ENCODE peak calls at places on chromosomes 5 and 9, in six cellular contexts. One of them, this sample, is unnamed.

GRCh38 chr9:122133263-122133983 is 26.2 kb downstream of the NDUFA8 start:
- DNase-seq in body of pancreas: no peak
- DNase-seq in glutamatergic neuron: no peak
- DNase-seq in IMR-90: no peak
- DNase-seq in Caco-2: no peak
- DNase-seq in tibial artery: no peak
- DNase-seq in this sample: no peak

GRCh38 chr5:10690460-10690859 is 70.6 kb downstream of the DAP start:
- DNase-seq in IMR-90: peak
- DNase-seq in body of pancreas: no peak
- DNase-seq in Caco-2: no peak
- DNase-seq in tibial artery: no peak
- DNase-seq in glutamatergic neuron: no peak
- DNase-seq in this sample: no peak

GRCh38 chr9:134014946-134015345 is 10.3 kb upstream of the BRD3OS start:
- DNase-seq in Caco-2: no peak
- DNase-seq in glutamatergic neuron: no peak
- DNase-seq in tibial artery: no peak
- DNase-seq in IMR-90: no peak
- DNase-seq in body of pancreas: no peak
- DNase-seq in this sample: no peak

GRCh38 chr5:147403659-147404640 is 105.9 kb downstream of the DPYSL3 start:
- DNase-seq in tibial artery: peak
- DNase-seq in body of pancreas: no peak
- DNase-seq in glutamatergic neuron: no peak
- DNase-seq in Caco-2: no peak
- DNase-seq in IMR-90: peak
- DNase-seq in this sample: no peak

GRCh38 chr5:83844320-83845068 is 123.8 kb upstream of the HAPLN1 start:
- DNase-seq in tibial artery: no peak
- DNase-seq in IMR-90: peak
- DNase-seq in glutamatergic neuron: no peak
- DNase-seq in Caco-2: no peak
- DNase-seq in body of pancreas: no peak
- DNase-seq in this sample: no peak

GRCh38 chr5:1943481-1943880 is 60.8 kb upstream of the IRX4 start:
- DNase-seq in tibial artery: no peak
- DNase-seq in body of pancreas: no peak
- DNase-seq in IMR-90: no peak
- DNase-seq in Caco-2: no peak
- DNase-seq in glutamatergic neuron: no peak
- DNase-seq in this sample: no peak

GRCh38 chr5:131281133-131281867 is 17.4 kb downstream of the CDC42SE2 start:
- DNase-seq in tibial artery: no peak
- DNase-seq in body of pancreas: no peak
- DNase-seq in IMR-90: peak
- DNase-seq in Caco-2: no peak
- DNase-seq in glutamatergic neuron: no peak
- DNase-seq in this sample: no peak

GRCh38 chr5:458547-459353 is 15.8 kb downstream of the EXOC3 start:
- DNase-seq in glutamatergic neuron: peak
- DNase-seq in body of pancreas: peak
- DNase-seq in Caco-2: peak
- DNase-seq in IMR-90: peak
- DNase-seq in tibial artery: peak
- DNase-seq in this sample: no peak

GRCh38 chr5:142859037-142859436 is 88.9 kb downstream of the ARHGAP26 start:
- DNase-seq in IMR-90: no peak
- DNase-seq in tibial artery: no peak
- DNase-seq in body of pancreas: no peak
- DNase-seq in Caco-2: no peak
- DNase-seq in glutamatergic neuron: no peak
- DNase-seq in this sample: no peak

GRCh38 chr5:172795401-172795977 is 24.5 kb upstream of the DUSP1 start:
- DNase-seq in IMR-90: peak
- DNase-seq in tibial artery: peak
- DNase-seq in Caco-2: no peak
- DNase-seq in body of pancreas: peak
- DNase-seq in glutamatergic neuron: no peak
- DNase-seq in this sample: no peak

GRCh38 chr9:87535817-87536539 is 38.3 kb downstream of the DAPK1 start:
- DNase-seq in tibial artery: no peak
- DNase-seq in glutamatergic neuron: no peak
- DNase-seq in IMR-90: no peak
- DNase-seq in Caco-2: no peak
- DNase-seq in body of pancreas: no peak
- DNase-seq in this sample: no peak

GRCh38 chr5:96934291-96934694 is 1.6 kb upstream of the LNPEP start:
- DNase-seq in glutamatergic neuron: no peak
- DNase-seq in tibial artery: no peak
- DNase-seq in body of pancreas: peak
- DNase-seq in Caco-2: no peak
- DNase-seq in IMR-90: peak
- DNase-seq in this sample: no peak

GRCh38 chr5:102670224-102670836 is 84.8 kb upstream of the PAM start:
- DNase-seq in Caco-2: peak
- DNase-seq in tibial artery: no peak
- DNase-seq in glutamatergic neuron: peak
- DNase-seq in IMR-90: no peak
- DNase-seq in body of pancreas: peak
- DNase-seq in this sample: no peak

DNA sequence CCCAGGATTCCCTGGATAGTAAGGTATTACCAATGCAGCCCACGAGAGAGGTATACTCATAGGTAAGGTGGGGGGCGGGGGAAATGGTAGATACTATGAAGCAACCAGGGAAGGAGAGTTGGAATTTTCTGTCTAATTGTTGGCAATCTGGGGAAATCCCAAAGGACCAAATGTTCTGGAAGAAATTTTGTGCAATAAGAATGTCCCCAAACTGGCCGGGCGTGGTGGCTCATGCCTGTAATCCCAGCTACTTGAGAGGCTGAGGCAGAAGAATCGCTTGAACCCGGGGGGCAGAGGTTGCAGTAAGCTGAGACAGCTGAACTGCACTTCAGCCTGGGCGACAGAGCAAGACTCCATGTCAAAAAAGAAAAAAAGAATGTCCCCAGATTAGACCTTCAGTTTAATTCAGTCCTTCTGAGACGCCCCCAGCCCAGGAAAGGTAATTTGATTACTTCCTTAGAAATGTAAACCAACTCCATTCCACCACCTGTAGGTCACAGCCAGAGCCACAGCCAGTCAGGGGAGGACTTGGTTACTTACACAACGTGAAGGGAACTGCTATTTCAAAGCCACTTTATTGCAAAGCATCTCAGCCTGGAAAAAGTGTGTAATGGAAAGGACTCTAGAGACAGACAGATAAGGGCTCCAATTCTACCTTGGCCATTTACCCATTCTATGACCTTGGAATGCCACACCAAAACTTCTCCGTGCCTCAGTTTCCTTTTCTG is 50.0 kb upstream of the KLF4 start:
- DNase-seq in IMR-90: no peak
- DNase-seq in Caco-2: peak
- DNase-seq in body of pancreas: no peak
- DNase-seq in glutamatergic neuron: no peak
- DNase-seq in tibial artery: peak
- DNase-seq in this sample: no peak
- TF ChIP-seq CTCF in IMR-90: no peak
- TF ChIP-seq CTCF in Caco-2: no peak
- TF ChIP-seq CTCF in body of pancreas: no peak
- TF ChIP-seq CTCF in glutamatergic neuron: no peak
- TF ChIP-seq CTCF in tibial artery: no peak
- TF ChIP-seq CTCF in this sample: no peak

GRCh38 chr5:98969400-98969799 is 40.6 kb upstream of the CHD1 start:
- DNase-seq in glutamatergic neuron: no peak
- DNase-seq in Caco-2: no peak
- DNase-seq in IMR-90: no peak
- DNase-seq in tibial artery: no peak
- DNase-seq in body of pancreas: no peak
- DNase-seq in this sample: no peak
- TF ChIP-seq CTCF in glutamatergic neuron: no peak
- TF ChIP-seq CTCF in Caco-2: no peak
- TF ChIP-seq CTCF in IMR-90: no peak
- TF ChIP-seq CTCF in tibial artery: no peak
- TF ChIP-seq CTCF in body of pancreas: no peak
- TF ChIP-seq CTCF in this sample: no peak

DNA sequence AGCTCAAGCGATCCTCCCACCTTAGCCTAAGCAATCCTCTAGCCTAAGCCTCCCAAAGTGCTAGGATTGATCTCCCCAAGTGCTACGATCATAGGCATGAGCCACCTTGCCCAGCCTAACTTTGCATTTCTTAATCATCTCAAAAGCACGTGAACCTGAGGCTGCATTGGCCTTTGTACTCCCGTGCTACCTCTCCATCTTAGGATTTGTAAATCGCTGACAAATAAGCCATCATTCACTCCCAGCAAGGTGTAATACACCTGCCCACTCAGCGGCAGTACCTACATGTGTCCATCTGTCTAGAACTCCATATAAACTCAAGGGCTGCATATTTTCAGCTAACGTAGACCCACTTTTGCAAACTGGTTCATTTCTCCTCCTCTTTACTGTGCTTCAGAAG is 2.8 kb downstream of the ANKH start:
- DNase-seq in Caco-2: no peak
- DNase-seq in body of pancreas: no peak
- DNase-seq in IMR-90: no peak
- DNase-seq in glutamatergic neuron: no peak
- DNase-seq in tibial artery: no peak
- DNase-seq in this sample: no peak
- TF ChIP-seq CTCF in Caco-2: no peak
- TF ChIP-seq CTCF in body of pancreas: no peak
- TF ChIP-seq CTCF in IMR-90: no peak
- TF ChIP-seq CTCF in glutamatergic neuron: no peak
- TF ChIP-seq CTCF in tibial artery: no peak
- TF ChIP-seq CTCF in this sample: no peak

DNA sequence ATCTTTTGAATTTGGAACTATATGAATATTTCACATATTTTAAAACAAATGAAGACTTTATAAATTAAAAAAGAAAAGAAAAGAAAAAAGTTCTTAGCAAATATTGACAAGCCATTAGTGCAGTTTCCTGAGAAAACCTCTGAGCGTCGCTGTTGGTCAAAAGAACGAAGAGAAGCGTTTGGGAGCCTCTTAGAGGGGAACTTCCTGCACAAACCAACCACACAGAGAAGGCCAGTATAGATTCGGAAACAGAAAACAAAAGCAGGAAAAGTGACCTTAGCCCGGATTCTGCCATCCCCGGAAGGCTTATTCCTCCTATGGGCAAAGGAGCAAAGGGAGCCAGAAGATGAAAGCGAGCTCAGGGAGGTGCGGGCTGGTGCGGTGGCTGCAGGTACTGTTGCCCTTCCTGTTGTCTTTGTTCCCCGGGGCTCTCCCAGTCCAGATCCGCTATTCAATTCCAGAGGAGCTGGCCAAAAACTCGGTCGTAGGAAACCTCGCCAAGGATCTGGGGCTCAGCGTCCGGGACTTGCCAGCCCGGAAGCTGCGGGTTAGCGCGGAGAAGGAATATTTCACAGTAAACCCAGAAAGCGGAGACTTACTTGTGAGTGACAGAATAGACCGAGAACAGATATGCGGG is at the start of gene PCDHGB2:
- DNase-seq in glutamatergic neuron: no peak
- DNase-seq in body of pancreas: no peak
- DNase-seq in IMR-90: peak
- DNase-seq in Caco-2: no peak
- DNase-seq in tibial artery: no peak
- DNase-seq in this sample: no peak
- TF ChIP-seq CTCF in glutamatergic neuron: no peak
- TF ChIP-seq CTCF in body of pancreas: peak
- TF ChIP-seq CTCF in IMR-90: peak
- TF ChIP-seq CTCF in Caco-2: peak
- TF ChIP-seq CTCF in tibial artery: no peak
- TF ChIP-seq CTCF in this sample: no peak

DNA sequence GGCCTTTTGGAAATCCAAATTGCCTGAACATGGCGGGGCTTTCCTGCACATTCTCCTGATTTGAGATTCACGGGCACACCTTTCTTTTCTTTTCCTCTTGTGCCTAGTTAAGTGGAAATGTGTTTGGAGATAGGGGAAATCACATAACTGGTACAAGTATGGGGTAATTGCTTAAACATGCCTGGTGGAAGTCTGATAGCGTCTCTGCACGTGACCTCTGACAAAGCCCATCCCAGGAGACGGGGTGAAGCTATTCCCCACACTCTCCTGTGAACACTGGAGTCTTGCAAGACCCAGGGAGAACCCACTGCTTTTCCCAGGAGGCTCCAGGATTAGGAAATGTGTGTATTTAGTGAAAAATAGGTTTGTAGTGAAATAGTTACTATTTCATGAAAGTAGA is 2.9 kb upstream of the REEP2 start:
- DNase-seq in IMR-90: no peak
- DNase-seq in tibial artery: no peak
- DNase-seq in glutamatergic neuron: no peak
- DNase-seq in body of pancreas: no peak
- DNase-seq in Caco-2: no peak
- DNase-seq in this sample: no peak
- TF ChIP-seq CTCF in IMR-90: no peak
- TF ChIP-seq CTCF in tibial artery: no peak
- TF ChIP-seq CTCF in glutamatergic neuron: no peak
- TF ChIP-seq CTCF in body of pancreas: no peak
- TF ChIP-seq CTCF in Caco-2: no peak
- TF ChIP-seq CTCF in this sample: no peak

GRCh38 chr5:128701301-128701700 is 163.3 kb upstream of the FBN2 start:
- DNase-seq in tibial artery: no peak
- DNase-seq in Caco-2: no peak
- DNase-seq in body of pancreas: no peak
- DNase-seq in glutamatergic neuron: no peak
- DNase-seq in IMR-90: no peak
- DNase-seq in this sample: no peak

GRCh38 chr5:128693779-128694178 is 155.7 kb upstream of the FBN2 start:
- DNase-seq in IMR-90: peak
- DNase-seq in body of pancreas: no peak
- DNase-seq in Caco-2: no peak
- DNase-seq in glutamatergic neuron: no peak
- DNase-seq in tibial artery: no peak
- DNase-seq in this sample: no peak

GRCh38 chr5:128695791-128696520 is 157.9 kb upstream of the FBN2 start:
- DNase-seq in tibial artery: no peak
- DNase-seq in glutamatergic neuron: no peak
- DNase-seq in Caco-2: no peak
- DNase-seq in IMR-90: peak
- DNase-seq in body of pancreas: no peak
- DNase-seq in this sample: no peak
- TF ChIP-seq CTCF in tibial artery: no peak
- TF ChIP-seq CTCF in glutamatergic neuron: peak
- TF ChIP-seq CTCF in Caco-2: peak
- TF ChIP-seq CTCF in IMR-90: peak
- TF ChIP-seq CTCF in body of pancreas: no peak
- TF ChIP-seq CTCF in this sample: peak